ENCODE peak calls at places on chromosome 16, in seven cellular contexts. U is sigmoid colon, J is spleen, G is prostate gland, T is A549, B is Peyer's patch, E is lower leg skin. M is an unnamed sample.

GRCh38 chr16:24988137-24988535 is 27.0 kb downstream of the ARHGAP17 start:
- DNase-seq in U (no peak), J (no peak), G (no peak), T (no peak), B (no peak), E (no peak), M (no peak)

GRCh38 chr16:57694556-57695377 is at the start of gene DRC7:
- DNase-seq in U (no peak), J (peak), G (no peak), T (peak), B (peak), E (peak), M (peak)

GRCh38 chr16:50269061-50269705 is 2.8 kb downstream of the ADCY7 start:
- DNase-seq in U (peak), J (peak), G (no peak), T (no peak), B (peak), E (no peak), M (no peak)

GRCh38 chr16:64250866-64251265 is 871.0 kb downstream of the CDH11 start:
- DNase-seq in U (no peak), J (no peak), G (no peak), T (no peak), B (no peak), E (no peak), M (no peak)

GRCh38 chr16:68844211-68844564 is 857 bp downstream of the TANGO6 start:
- DNase-seq in U (no peak), J (no peak), G (no peak), T (no peak), B (no peak), E (no peak), M (no peak)

GRCh38 chr16:30033270-30033669 is 2.2 kb upstream of the TLCD3B start:
- DNase-seq in U (no peak), J (no peak), G (no peak), T (no peak), B (no peak), E (no peak), M (no peak)

GRCh38 chr16:31221357-31222160 is 4.6 kb upstream of the PYDC1 start:
- DNase-seq in U (no peak), J (no peak), G (no peak), T (no peak), B (no peak), E (no peak), M (no peak)

GRCh38 chr16:30095166-30096078 is 591 bp downstream of the YPEL3 start:
- DNase-seq in U (no peak), J (peak), G (no peak), T (no peak), B (no peak), E (peak), M (peak)

GRCh38 chr16:50407351-50407750 is 38.6 kb upstream of the BRD7 start:
- DNase-seq in U (no peak), J (no peak), G (no peak), T (no peak), B (no peak), E (peak), M (no peak)

GRCh38 chr16:503150-504071 is 24.1 kb upstream of the CAPN15 start:
- DNase-seq in U (no peak), J (no peak), G (no peak), T (no peak), B (no peak), E (no peak), M (no peak)

GRCh38 chr16:58016841-58017446 is 8.6 kb upstream of the MMP15 start:
- DNase-seq in U (no peak), J (peak), G (no peak), T (no peak), B (no peak), E (no peak), M (peak)

GRCh38 chr16:65054457-65054856 is 67.4 kb downstream of the CDH11 start:
- DNase-seq in U (no peak), J (no peak), G (no peak), T (no peak), B (no peak), E (no peak), M (no peak)

GRCh38 chr16:68235105-68235881 is 634 bp downstream of the ESRP2 start:
- DNase-seq in U (peak), J (no peak), G (peak), T (no peak), B (peak), E (no peak), M (peak)

GRCh38 chr16:1026784-1027415 is 45.3 kb downstream of the SOX8 start:
- DNase-seq in U (no peak), J (no peak), G (no peak), T (no peak), B (no peak), E (no peak), M (no peak)

GRCh38 chr16:54533856-54534490 is 247.4 kb upstream of the IRX3 start:
- DNase-seq in U (no peak), J (no peak), G (no peak), T (no peak), B (no peak), E (no peak), M (no peak)

GRCh38 chr16:68798398-68798797 is 44.9 kb upstream of the TANGO6 start:
- DNase-seq in U (no peak), J (no peak), G (peak), T (no peak), B (no peak), E (peak), M (no peak)

DNA sequence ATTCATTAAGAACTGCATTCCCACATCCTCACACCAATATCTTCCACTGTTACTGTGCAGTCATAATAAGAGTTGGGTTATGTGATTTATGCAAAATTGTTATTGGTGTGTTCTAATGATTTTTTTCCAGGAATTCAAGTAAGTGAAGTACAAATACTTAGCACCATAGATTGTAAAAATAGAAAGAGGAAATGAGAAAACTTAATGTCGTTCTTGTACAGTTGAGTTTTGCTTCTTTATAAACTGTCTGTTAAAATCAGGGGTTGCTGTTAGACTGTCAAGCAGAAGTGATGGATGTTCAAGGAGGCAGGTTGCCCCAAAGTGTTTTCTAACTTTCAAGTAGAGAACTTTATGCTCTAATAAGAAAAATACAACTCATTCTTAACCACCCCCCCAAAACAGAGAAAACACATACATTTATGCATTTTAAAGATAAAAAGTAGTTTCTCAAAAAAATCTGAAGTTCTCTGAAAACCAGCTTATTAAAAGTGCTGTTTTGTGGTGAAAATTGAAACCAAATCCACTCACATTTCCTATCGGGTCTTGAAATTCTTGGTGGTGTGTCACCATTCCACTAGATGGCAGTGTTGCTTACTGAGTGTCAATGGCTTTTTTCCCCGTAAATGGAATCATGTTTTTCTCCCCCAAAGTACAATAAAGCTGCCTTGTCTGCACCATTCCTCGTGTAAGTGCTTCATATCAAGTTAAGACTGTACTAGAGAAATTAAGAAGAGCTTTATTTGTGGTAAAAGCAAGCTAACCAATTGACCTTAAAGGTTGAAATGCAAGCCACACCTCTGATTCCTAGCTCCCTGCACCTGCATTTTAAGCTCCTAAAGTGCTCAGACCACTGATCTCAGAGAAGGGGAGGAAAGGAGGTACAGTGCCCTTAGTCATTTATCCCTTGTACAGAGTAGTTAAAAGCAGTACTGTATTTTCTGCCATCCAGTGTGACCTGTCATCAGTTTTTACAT is 4.7 kb upstream of the IGSF6 start:
- DNase-seq in U (no peak), J (no peak), G (no peak), T (peak), B (peak), E (no peak), M (peak)
- H3K4me3 ChIP-seq in U (no peak), J (no peak), G (no peak), T (no peak), B (no peak), E (no peak), M (no peak)

DNA sequence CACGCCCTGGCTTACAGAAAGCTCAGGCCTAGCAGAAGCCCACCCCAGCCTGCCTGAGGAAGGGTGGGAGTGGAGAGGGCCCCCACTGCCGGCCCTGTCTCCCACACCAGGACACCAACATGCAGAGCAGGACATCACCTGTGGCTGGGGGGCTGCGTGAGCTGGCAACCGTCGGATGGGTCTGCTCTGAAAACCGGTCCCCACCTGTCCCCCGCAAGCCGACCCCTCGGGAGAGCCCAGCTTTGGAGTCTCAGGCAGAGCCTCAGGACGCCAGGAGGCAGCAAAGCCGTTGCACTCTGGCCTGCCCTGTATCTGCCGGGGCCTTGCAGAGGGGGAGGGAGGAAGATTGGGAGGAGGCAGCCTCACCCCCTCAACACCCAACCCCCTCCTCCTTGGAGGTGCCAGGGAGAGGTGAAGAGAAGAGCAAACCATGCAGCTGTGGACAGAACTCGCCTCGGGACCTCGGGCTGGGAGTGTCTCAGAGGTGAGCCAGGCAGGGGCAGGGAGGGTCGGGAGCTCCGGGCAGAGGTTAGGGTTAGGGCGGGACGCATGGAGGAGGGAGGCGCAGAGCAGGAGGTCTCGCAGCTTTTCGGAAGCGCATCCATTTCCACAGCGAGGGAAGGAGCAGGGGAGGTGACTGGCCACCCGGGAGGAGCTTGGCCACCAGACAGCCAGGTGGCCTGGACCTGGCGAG is 30.4 kb upstream of the ZC3H18 start:
- DNase-seq in U (no peak), J (no peak), G (no peak), T (no peak), B (no peak), E (no peak), M (no peak)
- TF ChIP-seq POLR2A in U (no peak), J (no peak), G (no peak), T (no peak), B (no peak), E (no peak), M (no peak)

GRCh38 chr16:74774223-74775139 is at the start of gene FA2H:
- DNase-seq in U (peak), J (peak), G (peak), T (peak), B (peak), E (peak), M (peak)
- H3K4me3 ChIP-seq in U (peak), J (peak), G (peak), T (peak), B (peak), E (peak), M (peak)

GRCh38 chr16:89655062-89655643 is 2.4 kb downstream of the CHMP1A start:
- DNase-seq in U (no peak), J (no peak), G (no peak), T (no peak), B (peak), E (no peak), M (no peak)

GRCh38 chr16:89658221-89658879 is 714 bp downstream of the SPATA33 start:
- DNase-seq in U (no peak), J (peak), G (no peak), T (no peak), B (no peak), E (no peak), M (no peak)

GRCh38 chr16:89660146-89660545 is 2.5 kb downstream of the SPATA33 start:
- DNase-seq in U (no peak), J (no peak), G (no peak), T (no peak), B (no peak), E (no peak), M (no peak)

GRCh38 chr16:89656435-89657121 is 930 bp downstream of the CHMP1A start:
- DNase-seq in U (no peak), J (peak), G (no peak), T (no peak), B (no peak), E (no peak), M (no peak)

GRCh38 chr16:89657442-89658220 is at the start of the genes CHMP1A and SPATA33:
- DNase-seq in U (peak), J (peak), G (peak), T (peak), B (peak), E (peak), M (peak)
- TF ChIP-seq POLR2A in U (peak), J (peak), G (peak), T (peak), B (peak), E (no peak), M (peak)

DNA sequence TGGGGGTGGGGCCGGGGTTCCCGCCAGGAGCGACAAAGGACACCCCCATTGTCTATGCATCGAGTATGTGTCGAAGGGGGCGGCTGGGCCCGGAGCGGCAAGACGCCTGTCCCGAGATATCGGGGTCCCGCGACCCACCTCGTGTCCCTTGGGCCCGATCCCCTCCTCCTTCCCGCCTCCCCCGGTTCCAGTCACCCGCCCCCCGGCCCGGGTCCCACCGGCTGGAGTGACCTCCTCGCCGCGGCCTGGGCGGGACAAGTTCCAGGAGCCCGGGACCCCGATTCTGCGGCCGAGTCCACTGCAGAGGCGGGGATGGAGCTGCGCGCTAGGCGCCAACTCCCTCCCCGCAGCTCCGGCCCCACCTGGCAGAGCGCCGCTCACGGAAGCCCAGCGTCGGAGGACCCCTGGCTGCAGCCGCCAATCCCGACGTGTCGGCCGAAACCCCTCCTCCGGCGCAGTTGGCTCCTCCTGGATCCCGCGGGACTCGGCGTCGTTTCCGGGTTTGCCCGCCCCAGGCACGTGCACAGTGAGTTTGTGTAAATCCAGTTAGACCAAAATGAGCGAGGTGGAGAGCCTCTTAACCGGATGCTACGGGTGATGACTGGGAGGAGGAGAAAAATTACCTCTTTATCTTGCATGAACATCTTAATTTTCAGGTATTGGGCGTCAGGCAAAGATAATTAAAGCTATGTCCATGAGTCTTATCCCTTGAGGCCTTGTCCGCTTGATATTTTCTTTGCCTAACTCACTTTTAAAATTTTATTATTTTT is at the start of gene NMRAL1:
- DNase-seq in U (peak), J (peak), G (peak), T (peak), B (peak), E (peak), M (peak)
- H3K4me3 ChIP-seq in U (peak), J (peak), G (peak), T (peak), B (peak), E (peak), M (peak)

DNA sequence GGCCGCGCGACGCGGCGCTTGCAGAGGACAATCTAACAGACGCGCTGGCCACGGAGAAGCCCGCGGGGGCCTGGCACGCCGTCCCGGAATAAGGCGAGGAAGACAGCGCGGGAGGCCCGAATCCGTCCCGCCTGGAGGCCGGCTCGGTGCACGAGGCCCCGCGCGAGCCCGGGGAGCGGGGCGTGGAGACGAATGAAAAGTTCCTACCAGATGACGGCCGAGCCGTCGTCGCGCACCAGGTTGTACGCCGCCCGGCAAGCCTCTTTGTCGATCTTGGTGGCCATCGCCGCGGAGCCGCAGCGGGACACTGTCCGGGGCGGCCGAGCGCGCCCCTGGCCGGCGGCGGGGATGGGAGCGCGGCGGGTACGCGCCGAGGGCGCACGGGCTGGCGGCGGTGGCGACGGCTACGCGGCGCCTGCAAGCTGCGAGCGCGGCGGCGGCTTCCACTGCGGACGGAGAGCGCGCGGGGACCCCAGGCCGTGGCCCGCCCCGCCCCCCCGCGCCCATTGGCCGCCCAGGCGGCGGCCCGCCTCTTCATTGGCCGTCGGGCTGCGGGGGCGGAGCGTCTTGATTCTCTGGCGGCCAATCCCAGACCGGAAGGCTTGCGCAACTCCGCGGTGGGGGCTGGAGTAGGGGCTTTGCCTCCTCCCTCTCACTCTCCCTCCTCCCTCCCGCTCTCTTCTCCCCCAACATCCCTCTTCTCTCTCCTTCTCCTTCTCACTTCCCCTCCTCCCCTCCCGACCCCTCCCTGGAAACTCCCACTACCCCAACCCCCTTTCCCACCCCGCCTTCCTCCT is at the start of gene COTL1:
- DNase-seq in U (peak), J (peak), G (peak), T (peak), B (peak), E (peak), M (peak)
- TF ChIP-seq POLR2A in U (no peak), J (peak), G (peak), T (peak), B (peak), E (no peak), M (no peak)

GRCh38 chr16:2686912-2687507 is 4.7 kb downstream of the KCTD5 start:
- DNase-seq in U (peak), J (peak), G (no peak), T (no peak), B (peak), E (no peak), M (peak)
- H3K4me3 ChIP-seq in U (no peak), J (peak), G (no peak), T (no peak), B (no peak), E (no peak), M (no peak)

GRCh38 chr16:27634781-27635180 is 84.8 kb downstream of the KATNIP start:
- DNase-seq in U (no peak), J (no peak), G (no peak), T (no peak), B (no peak), E (no peak), M (no peak)
- TF ChIP-seq POLR2A in U (no peak), J (no peak), G (no peak), T (no peak), B (no peak), E (no peak), M (no peak)

GRCh38 chr16:72788269-72788809 is 259.6 kb downstream of the ZFHX3 start:
- DNase-seq in U (no peak), J (no peak), G (no peak), T (no peak), B (no peak), E (no peak), M (no peak)
- H3K4me3 ChIP-seq in U (peak), J (peak), G (peak), T (no peak), B (peak), E (no peak), M (no peak)